ENCODE peak calls at places on chromosomes 7 and 10, in four cellular contexts. One of them, this sample, is unnamed.

GRCh38 chr10:49366460-49366859 is 29.4 kb downstream of the DRGX start:
- DNase-seq in esophagus muscularis mucosa: no peak
- DNase-seq in tibial nerve: no peak
- DNase-seq in transverse colon: no peak
- DNase-seq in this sample: no peak

GRCh38 chr7:43591551-43592180 is 8.8 kb downstream of the STK17A start:
- DNase-seq in esophagus muscularis mucosa: no peak
- DNase-seq in tibial nerve: no peak
- DNase-seq in transverse colon: no peak
- DNase-seq in this sample: no peak

GRCh38 chr10:102869290-102870198 is at the start of gene AS3MT:
- DNase-seq in esophagus muscularis mucosa: no peak
- DNase-seq in tibial nerve: no peak
- DNase-seq in transverse colon: peak
- DNase-seq in this sample: peak

GRCh38 chr10:69766161-69766910 is 35.4 kb upstream of the COL13A1 start:
- DNase-seq in esophagus muscularis mucosa: no peak
- DNase-seq in tibial nerve: no peak
- DNase-seq in transverse colon: no peak
- DNase-seq in this sample: no peak

GRCh38 chr10:14327535-14327934 is 3.2 kb downstream of the FRMD4A start:
- DNase-seq in esophagus muscularis mucosa: peak
- DNase-seq in tibial nerve: no peak
- DNase-seq in transverse colon: no peak
- DNase-seq in this sample: no peak

GRCh38 chr7:70271617-70272081 is 673.4 kb downstream of the AUTS2 start:
- DNase-seq in esophagus muscularis mucosa: no peak
- DNase-seq in tibial nerve: no peak
- DNase-seq in transverse colon: no peak
- DNase-seq in this sample: no peak

GRCh38 chr10:394061-394438 is 258.8 kb downstream of the ZMYND11 start:
- DNase-seq in esophagus muscularis mucosa: no peak
- DNase-seq in tibial nerve: no peak
- DNase-seq in transverse colon: no peak
- DNase-seq in this sample: no peak

GRCh38 chr10:5631936-5632335 is 34.5 kb downstream of the ASB13 start:
- DNase-seq in esophagus muscularis mucosa: no peak
- DNase-seq in tibial nerve: no peak
- DNase-seq in transverse colon: no peak
- DNase-seq in this sample: no peak

GRCh38 chr10:3783721-3784432 is 1.1 kb downstream of the KLF6 start:
- DNase-seq in esophagus muscularis mucosa: no peak
- DNase-seq in tibial nerve: peak
- DNase-seq in transverse colon: peak
- DNase-seq in this sample: peak

GRCh38 chr7:129363-130221 is 62.8 kb upstream of the FAM20C start:
- DNase-seq in esophagus muscularis mucosa: no peak
- DNase-seq in tibial nerve: no peak
- DNase-seq in transverse colon: no peak
- DNase-seq in this sample: no peak

GRCh38 chr10:3385487-3385886 is 212.9 kb upstream of the PITRM1 start:
- DNase-seq in esophagus muscularis mucosa: no peak
- DNase-seq in tibial nerve: no peak
- DNase-seq in transverse colon: no peak
- DNase-seq in this sample: no peak

GRCh38 chr7:101108961-101109360 is 17.9 kb upstream of the SERPINE1 start:
- DNase-seq in esophagus muscularis mucosa: no peak
- DNase-seq in tibial nerve: no peak
- DNase-seq in transverse colon: no peak
- DNase-seq in this sample: no peak

GRCh38 chr7:145698526-145699262 is 417.9 kb upstream of the CNTNAP2 start:
- DNase-seq in esophagus muscularis mucosa: no peak
- DNase-seq in tibial nerve: no peak
- DNase-seq in transverse colon: no peak
- DNase-seq in this sample: no peak

GRCh38 chr10:60643874-60644273 is 134.4 kb upstream of the CDK1 start:
- DNase-seq in esophagus muscularis mucosa: no peak
- DNase-seq in tibial nerve: no peak
- DNase-seq in transverse colon: no peak
- DNase-seq in this sample: no peak

GRCh38 chr10:99521474-99522077 is 11.2 kb upstream of the NKX2-3 start:
- DNase-seq in esophagus muscularis mucosa: no peak
- DNase-seq in tibial nerve: no peak
- DNase-seq in transverse colon: no peak
- DNase-seq in this sample: no peak

GRCh38 chr10:129033790-129034272 is 433.2 kb upstream of the MGMT start:
- DNase-seq in esophagus muscularis mucosa: peak
- DNase-seq in tibial nerve: no peak
- DNase-seq in transverse colon: no peak
- DNase-seq in this sample: no peak

GRCh38 chr7:39566056-39566921 is at the start of gene YAE1:
- DNase-seq in esophagus muscularis mucosa: peak
- DNase-seq in tibial nerve: peak
- DNase-seq in transverse colon: peak
- DNase-seq in this sample: peak

GRCh38 chr10:102963237-102963886 is 45.3 kb downstream of the CNNM2 start:
- DNase-seq in esophagus muscularis mucosa: no peak
- DNase-seq in tibial nerve: no peak
- DNase-seq in transverse colon: no peak
- DNase-seq in this sample: no peak

GRCh38 chr7:28155019-28155660 is 25.5 kb downstream of the JAZF1 start:
- DNase-seq in esophagus muscularis mucosa: no peak
- DNase-seq in tibial nerve: no peak
- DNase-seq in transverse colon: no peak
- DNase-seq in this sample: no peak

GRCh38 chr10:107653832-107654287 is 489.4 kb upstream of the SORCS1 start:
- DNase-seq in esophagus muscularis mucosa: no peak
- DNase-seq in tibial nerve: no peak
- DNase-seq in transverse colon: peak
- DNase-seq in this sample: no peak

GRCh38 chr7:84786073-84786472 is 400.8 kb downstream of the SEMA3D start:
- DNase-seq in esophagus muscularis mucosa: no peak
- DNase-seq in tibial nerve: no peak
- DNase-seq in transverse colon: no peak
- DNase-seq in this sample: no peak

GRCh38 chr10:92153-92552 is 43.1 kb upstream of the TUBB8 start:
- DNase-seq in esophagus muscularis mucosa: no peak
- DNase-seq in tibial nerve: no peak
- DNase-seq in transverse colon: no peak
- DNase-seq in this sample: no peak

GRCh38 chr7:36742911-36743775 is 18.8 kb upstream of the AOAH start:
- DNase-seq in esophagus muscularis mucosa: peak
- DNase-seq in tibial nerve: no peak
- DNase-seq in transverse colon: no peak
- DNase-seq in this sample: no peak

GRCh38 chr7:56537952-56538351 is 421.7 kb upstream of the NUPR2 start:
- DNase-seq in esophagus muscularis mucosa: no peak
- DNase-seq in tibial nerve: no peak
- DNase-seq in transverse colon: no peak
- DNase-seq in this sample: peak

GRCh38 chr7:99624487-99624886 is 7.7 kb downstream of the ZSCAN25 start:
- DNase-seq in esophagus muscularis mucosa: peak
- DNase-seq in tibial nerve: no peak
- DNase-seq in transverse colon: peak
- DNase-seq in this sample: no peak

GRCh38 chr7:23315366-23315765 is 16.2 kb downstream of the MALSU1 start:
- DNase-seq in esophagus muscularis mucosa: no peak
- DNase-seq in tibial nerve: no peak
- DNase-seq in transverse colon: no peak
- DNase-seq in this sample: no peak

GRCh38 chr10:49177391-49178355 is 10.5 kb downstream of the TMEM273 start:
- DNase-seq in esophagus muscularis mucosa: peak
- DNase-seq in tibial nerve: no peak
- DNase-seq in transverse colon: peak
- DNase-seq in this sample: no peak

GRCh38 chr10:61332506-61332905 is 120.7 kb downstream of the TMEM26 start:
- DNase-seq in esophagus muscularis mucosa: no peak
- DNase-seq in tibial nerve: no peak
- DNase-seq in transverse colon: no peak
- DNase-seq in this sample: no peak

GRCh38 chr7:134991469-134992339 is 5.4 kb downstream of the AGBL3 start:
- DNase-seq in esophagus muscularis mucosa: no peak
- DNase-seq in tibial nerve: no peak
- DNase-seq in transverse colon: no peak
- DNase-seq in this sample: no peak

GRCh38 chr10:73744690-73744994 is 470 bp downstream of the SEC24C start:
- DNase-seq in esophagus muscularis mucosa: peak
- DNase-seq in tibial nerve: peak
- DNase-seq in transverse colon: peak
- DNase-seq in this sample: no peak

GRCh38 chr7:108124820-108125219 is 5.3 kb downstream of the LAMB4 start:
- DNase-seq in esophagus muscularis mucosa: peak
- DNase-seq in tibial nerve: no peak
- DNase-seq in transverse colon: no peak
- DNase-seq in this sample: no peak

GRCh38 chr7:108120196-108120595 is 10.0 kb downstream of the LAMB4 start:
- DNase-seq in esophagus muscularis mucosa: no peak
- DNase-seq in tibial nerve: no peak
- DNase-seq in transverse colon: no peak
- DNase-seq in this sample: no peak

GRCh38 chr7:108118959-108119358 is 11.2 kb downstream of the LAMB4 start:
- DNase-seq in esophagus muscularis mucosa: peak
- DNase-seq in tibial nerve: no peak
- DNase-seq in transverse colon: no peak
- DNase-seq in this sample: no peak

GRCh38 chr7:108122181-108122580 is 8.0 kb downstream of the LAMB4 start:
- DNase-seq in esophagus muscularis mucosa: no peak
- DNase-seq in tibial nerve: no peak
- DNase-seq in transverse colon: no peak
- DNase-seq in this sample: no peak

GRCh38 chr7:108120943-108121342 is 9.2 kb downstream of the LAMB4 start:
- DNase-seq in esophagus muscularis mucosa: no peak
- DNase-seq in tibial nerve: no peak
- DNase-seq in transverse colon: no peak
- DNase-seq in this sample: no peak
- H3K27ac ChIP-seq in esophagus muscularis mucosa: no peak
- H3K27ac ChIP-seq in tibial nerve: no peak
- H3K27ac ChIP-seq in transverse colon: no peak
- H3K27ac ChIP-seq in this sample: no peak

DNA sequence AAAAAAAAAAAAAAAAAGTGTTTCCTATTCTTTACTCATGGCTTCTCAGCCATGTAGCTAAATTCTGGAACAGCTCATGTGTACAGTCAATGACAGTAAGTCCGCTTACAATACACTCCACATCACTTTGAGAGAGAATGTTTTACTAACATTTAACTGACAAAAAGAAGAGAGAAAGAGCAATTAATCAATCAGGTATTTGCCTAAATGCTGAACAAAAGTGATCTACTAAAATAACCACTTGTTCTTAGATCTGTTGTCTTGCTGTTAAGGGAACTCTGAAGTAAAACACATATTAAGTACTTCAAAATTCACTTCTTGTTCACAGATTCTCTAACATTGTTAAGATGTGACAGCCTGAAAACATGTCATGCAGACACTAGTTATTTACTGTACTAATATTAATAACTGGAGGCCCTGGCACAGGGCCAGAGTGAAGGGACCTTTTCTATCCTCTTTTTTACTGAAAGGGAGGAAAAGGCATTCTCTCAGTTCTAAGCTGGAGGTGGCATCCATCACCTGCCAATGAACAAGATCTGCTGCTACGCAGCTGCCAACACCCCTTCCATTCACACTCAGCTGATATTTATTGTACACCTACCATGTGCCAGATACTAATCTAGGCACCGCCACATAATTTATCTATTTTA is 72.6 kb downstream of the AHR start:
- DNase-seq in esophagus muscularis mucosa: no peak
- DNase-seq in tibial nerve: no peak
- DNase-seq in transverse colon: no peak
- DNase-seq in this sample: peak
- H3K4me3 ChIP-seq in esophagus muscularis mucosa: no peak
- H3K4me3 ChIP-seq in tibial nerve: no peak
- H3K4me3 ChIP-seq in transverse colon: no peak
- H3K4me3 ChIP-seq in this sample: no peak

GRCh38 chr10:75708060-75708459 is 276.6 kb downstream of the LRMDA start:
- DNase-seq in esophagus muscularis mucosa: peak
- DNase-seq in tibial nerve: no peak
- DNase-seq in transverse colon: no peak
- DNase-seq in this sample: no peak
- TF ChIP-seq EP300 in esophagus muscularis mucosa: no peak
- TF ChIP-seq EP300 in tibial nerve: no peak
- TF ChIP-seq EP300 in transverse colon: no peak
- TF ChIP-seq EP300 in this sample: no peak

GRCh38 chr7:17617857-17618651 is 319.6 kb downstream of the AHR start:
- DNase-seq in esophagus muscularis mucosa: no peak
- DNase-seq in tibial nerve: no peak
- DNase-seq in transverse colon: no peak
- DNase-seq in this sample: no peak
- H3K27ac ChIP-seq in esophagus muscularis mucosa: no peak
- H3K27ac ChIP-seq in tibial nerve: no peak
- H3K27ac ChIP-seq in transverse colon: no peak
- H3K27ac ChIP-seq in this sample: no peak

DNA sequence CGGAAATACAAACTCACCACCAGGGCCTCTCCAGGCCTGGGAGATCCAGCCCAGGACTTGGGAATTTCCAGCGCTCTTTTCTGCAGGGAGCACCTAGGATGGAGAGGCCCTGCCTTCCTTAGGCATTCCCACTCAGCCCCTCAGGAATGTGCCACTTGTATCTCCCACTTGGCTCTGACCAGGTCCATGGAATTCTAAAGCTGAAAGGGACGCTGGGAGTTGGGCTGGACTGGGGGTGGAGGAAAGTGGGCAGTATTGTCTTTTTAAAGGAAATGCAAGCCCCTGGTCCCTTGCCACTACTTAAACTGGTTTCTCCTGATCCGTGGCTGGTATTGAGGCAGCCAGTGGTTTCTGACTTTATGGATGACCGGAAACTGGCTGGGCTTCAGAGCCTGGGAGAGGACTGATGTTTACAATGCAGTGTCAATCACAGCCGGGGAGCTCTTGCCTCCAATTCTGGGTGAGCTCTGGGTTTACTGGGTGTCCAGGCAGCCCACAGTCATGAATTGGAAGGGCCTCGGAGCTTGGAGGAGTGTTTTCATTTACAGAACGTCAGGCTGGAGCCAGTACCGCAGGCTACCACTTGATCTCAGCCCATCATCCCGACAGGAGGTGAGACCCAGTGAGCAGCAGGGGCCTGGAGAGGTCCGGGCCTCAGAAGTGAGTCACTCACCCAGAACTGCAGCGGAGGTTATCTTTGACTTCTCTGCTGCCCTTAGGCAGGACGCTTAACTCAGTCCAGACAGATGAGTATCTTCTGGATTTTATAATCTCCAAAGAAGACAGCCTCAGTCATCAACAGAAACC is 27.3 kb downstream of the AGAP3 start:
- DNase-seq in esophagus muscularis mucosa: no peak
- DNase-seq in tibial nerve: no peak
- DNase-seq in transverse colon: no peak
- DNase-seq in this sample: no peak
- H3K4me3 ChIP-seq in esophagus muscularis mucosa: no peak
- H3K4me3 ChIP-seq in tibial nerve: no peak
- H3K4me3 ChIP-seq in transverse colon: no peak
- H3K4me3 ChIP-seq in this sample: no peak

GRCh38 chr7:19708397-19709248 is at the start of gene POLR1F:
- DNase-seq in esophagus muscularis mucosa: peak
- DNase-seq in tibial nerve: peak
- DNase-seq in transverse colon: peak
- DNase-seq in this sample: peak
- TF ChIP-seq EP300 in esophagus muscularis mucosa: no peak
- TF ChIP-seq EP300 in tibial nerve: peak
- TF ChIP-seq EP300 in transverse colon: no peak
- TF ChIP-seq EP300 in this sample: no peak

GRCh38 chr7:94276797-94277196 is 117.9 kb upstream of the COL1A2 start:
- DNase-seq in esophagus muscularis mucosa: no peak
- DNase-seq in tibial nerve: no peak
- DNase-seq in transverse colon: no peak
- DNase-seq in this sample: peak
- H3K27ac ChIP-seq in esophagus muscularis mucosa: no peak
- H3K27ac ChIP-seq in tibial nerve: no peak
- H3K27ac ChIP-seq in transverse colon: no peak
- H3K27ac ChIP-seq in this sample: no peak